ENCODE peak calls at places on chromosomes 11 and 22, in five cellular contexts. Z is HCT116, W is ovary, H is gastrocnemius medialis, I is suprapubic skin. Q is an unnamed sample.

GRCh38 chr11:31160504-31161422 is 208.8 kb downstream of the DCDC1 start:
- DNase-seq in I (no peak), W (no peak), Z (peak; percentile 18), H (no peak), Q (no peak)

GRCh38 chr11:132448334-132448995 is 1078.0 kb downstream of the NTM start:
- DNase-seq in I (no peak), H (no peak), Z (no peak), W (no peak), Q (no peak)

GRCh38 chr22:42720263-42721044 is at the start of gene A4GALT:
- DNase-seq in Z (no peak), I (no peak), H (no peak), W (no peak), Q (no peak)

GRCh38 chr11:133901316-133901715 is 55.5 kb downstream of the IGSF9B start:
- DNase-seq in I (peak; percentile 39), Z (no peak), W (no peak), H (no peak), Q (no peak)

GRCh38 chr11:19275496-19275895 is 34.8 kb upstream of the E2F8 start:
- DNase-seq in H (no peak), W (no peak), Z (no peak), I (no peak), Q (no peak)

GRCh38 chr11:22566293-22566692 is 59.3 kb downstream of the FANCF start:
- DNase-seq in Z (no peak), I (no peak), W (no peak), H (no peak), Q (no peak)

GRCh38 chr22:28935713-28936112 is 52.3 kb downstream of the ZNRF3 start:
- DNase-seq in W (no peak), H (no peak), Z (no peak), I (no peak), Q (no peak)

GRCh38 chr11:107018274-107018901 is at the start of gene GUCY1A2:
- DNase-seq in H (no peak), Z (no peak), W (peak; percentile 41), I (no peak), Q (no peak)

GRCh38 chr11:65391007-65391406 is 4.6 kb downstream of the FRMD8 start:
- DNase-seq in H (no peak), Z (no peak), I (no peak), W (no peak), Q (no peak)

GRCh38 chr11:69292221-69292648 is 1.7 kb upstream of the MYEOV start:
- DNase-seq in Z (no peak), W (no peak), I (no peak), H (no peak), Q (no peak)

GRCh38 chr11:135027461-135027860 is 615.4 kb upstream of the B3GAT1 start:
- DNase-seq in I (no peak), H (no peak), W (no peak), Z (no peak), Q (no peak)

GRCh38 chr11:66857234-66857926 is 516 bp downstream of the LRFN4 start:
- DNase-seq in W (peak; percentile 52), I (peak; percentile 62), Z (no peak), H (no peak), Q (no peak)

GRCh38 chr11:65553301-65554001 is 4.7 kb downstream of the LTBP3 start:
- DNase-seq in W (no peak), Z (no peak), I (no peak), H (no peak), Q (no peak)

DNA sequence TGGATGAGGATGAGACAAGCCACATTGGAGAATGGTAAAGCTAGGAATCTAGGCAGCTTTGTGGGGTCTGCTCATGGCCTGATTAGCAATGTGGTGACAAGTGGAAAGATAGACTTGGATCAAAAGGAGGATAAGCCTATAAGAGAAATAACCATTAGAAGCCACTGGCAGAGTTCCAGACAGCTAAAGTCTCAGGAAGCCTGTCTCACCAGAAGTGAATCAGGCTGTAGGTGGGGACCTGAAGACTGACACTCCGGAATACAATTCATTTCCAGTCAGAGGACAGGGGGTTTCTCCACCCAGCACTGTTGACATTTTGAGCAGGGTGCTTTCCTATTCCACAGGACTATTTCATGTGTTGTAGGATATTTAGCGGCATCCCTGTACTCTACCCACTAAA is 129.7 kb downstream of the ARHGAP42 start:
- DNase-seq in Z (no peak), H (no peak), W (no peak), I (no peak), Q (no peak)
- H3K9me3 ChIP-seq in Z (no peaks in the 10 kb centered on the region), H (no peaks in the 10 kb centered on the region), W (no peaks in the 10 kb centered on the region), I (no peaks in the 10 kb centered on the region), Q (no peaks in the 10 kb centered on the region)

GRCh38 chr22:38872831-38873248 is 824 bp upstream of the CBX6 start:
- DNase-seq in Z (no peak), I (peak; percentile 82), W (peak; percentile 87), H (peak; percentile 38), Q (no peak)

GRCh38 chr22:38873469-38874411 is 1.7 kb upstream of the CBX6 start:
- DNase-seq in Z (no peak), H (no peak), W (no peak), I (no peak), Q (no peak)

GRCh38 chr22:38870791-38871359 is 1.1 kb downstream of the CBX6 start:
- DNase-seq in W (no peak), Z (no peak), H (no peak), I (peak; percentile 59), Q (no peak)

GRCh38 chr22:38871360-38872171 is 450 bp downstream of the CBX6 start:
- DNase-seq in W (peak; percentile 63), I (peak; percentile 69), H (no peak), Z (no peak), Q (no peak)

GRCh38 chr22:38872172-38872830 is at the start of gene CBX6:
- DNase-seq in I (peak; percentile 96), W (peak; percentile 99), Z (peak; percentile 78), H (peak; percentile 91), Q (peak; percentile 58)
- TF ChIP-seq POLR2A in I (peak; percentile 41), W (peak; percentile 43), Z (no peak), H (peak; percentile 79), Q (no peak)

GRCh38 chr22:26651840-26652239 is 5.5 kb upstream of the MIAT start:
- DNase-seq in H (no peak), I (no peak), Z (no peak), W (no peak), Q (no peak)

GRCh38 chr22:26648761-26649363 is 8.5 kb upstream of the MIAT start:
- DNase-seq in W (no peak), Z (no peak), I (no peak), H (no peak), Q (no peak)

GRCh38 chr22:26646158-26646557 is 11.2 kb upstream of the MIAT start:
- DNase-seq in H (no peak), Z (no peak), I (no peak), W (no peak), Q (no peak)

GRCh38 chr22:26650722-26651421 is 6.5 kb upstream of the MIAT start:
- DNase-seq in W (no peak), I (no peak), Z (no peak), H (no peak), Q (no peak)

DNA sequence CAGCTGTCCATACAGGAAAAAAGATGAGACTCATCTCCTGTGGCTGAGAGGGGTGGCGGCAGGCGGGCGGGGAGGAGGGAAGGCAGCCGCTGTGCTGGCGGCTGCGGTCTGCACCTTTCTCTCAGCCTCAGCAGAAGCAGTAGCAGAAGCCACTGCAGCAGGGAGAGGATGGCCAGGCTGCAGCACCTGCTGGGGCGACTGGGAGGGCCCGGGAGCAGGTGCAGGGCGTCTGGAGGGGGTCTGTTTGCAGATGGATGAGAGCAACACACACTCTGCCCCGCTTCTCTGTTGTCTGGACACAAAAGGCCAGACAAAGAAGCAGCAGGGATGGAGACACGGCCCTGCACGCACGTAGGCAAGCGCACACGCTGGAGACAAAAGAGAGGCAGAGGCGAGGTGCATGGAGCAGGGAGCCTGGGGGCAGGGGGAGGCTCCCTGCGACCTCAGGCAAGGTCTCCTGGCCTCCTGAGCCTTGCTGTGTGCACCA is 9.3 kb upstream of the MIAT start:
- DNase-seq in H (no peak), W (no peak), Z (no peak), I (no peak), Q (no peak)
- H3K27me3 ChIP-seq in H (no peaks in the 10 kb centered on the region), W (no peaks in the 10 kb centered on the region), Z (peaks cover 5% of the 10 kb centered on the region), I (peaks cover 32% of the 10 kb centered on the region), Q (no peaks in the 10 kb centered on the region)

DNA sequence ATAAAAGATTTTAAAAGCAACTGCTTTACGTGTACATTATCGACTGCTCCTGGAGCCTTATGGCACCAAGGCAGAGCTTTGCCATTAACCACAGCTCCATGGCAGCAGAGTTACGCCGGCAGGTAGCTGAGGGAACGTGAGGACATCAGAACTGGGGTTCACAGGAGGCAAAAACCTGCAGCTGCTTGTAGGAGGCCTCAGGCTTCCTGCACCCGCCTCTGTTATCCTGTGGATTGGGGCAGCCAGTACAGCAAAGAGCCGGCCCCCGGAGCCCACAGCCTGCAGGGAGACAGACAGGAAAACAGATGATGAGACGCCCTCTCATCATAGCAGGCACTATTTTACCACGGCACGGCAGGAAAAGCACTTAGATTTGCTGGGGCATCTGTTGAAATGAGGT is 870.2 kb downstream of the TBC1D22A start:
- DNase-seq in H (no peak), Z (no peak), I (no peak), W (peak; percentile 8), Q (no peak)
- H3K9me3 ChIP-seq in H (no peaks in the 10 kb centered on the region), Z (peaks cover 8% of the 10 kb centered on the region), I (no peaks in the 10 kb centered on the region), W (no peaks in the 10 kb centered on the region), Q (no peaks in the 10 kb centered on the region)

GRCh38 chr11:299081-299891 is at the start of gene IFITM5:
- DNase-seq in H (no peak), W (peak; percentile 42), I (peak; percentile 60), Z (no peak), Q (no peak)

GRCh38 chr11:296206-296975 is 2.9 kb downstream of the IFITM5 start:
- DNase-seq in H (no peak), W (peak; percentile 37), I (peak; percentile 67), Z (no peak), Q (no peak)

GRCh38 chr11:296976-297665 is 2.2 kb downstream of the IFITM5 start:
- DNase-seq in I (no peak), Z (no peak), H (no peak), W (peak; percentile 38), Q (no peak)

GRCh38 chr11:298406-299065 is 790 bp downstream of the IFITM5 start:
- DNase-seq in H (no peak), Z (no peak), W (peak; percentile 34), I (peak; percentile 70), Q (no peak)

DNA sequence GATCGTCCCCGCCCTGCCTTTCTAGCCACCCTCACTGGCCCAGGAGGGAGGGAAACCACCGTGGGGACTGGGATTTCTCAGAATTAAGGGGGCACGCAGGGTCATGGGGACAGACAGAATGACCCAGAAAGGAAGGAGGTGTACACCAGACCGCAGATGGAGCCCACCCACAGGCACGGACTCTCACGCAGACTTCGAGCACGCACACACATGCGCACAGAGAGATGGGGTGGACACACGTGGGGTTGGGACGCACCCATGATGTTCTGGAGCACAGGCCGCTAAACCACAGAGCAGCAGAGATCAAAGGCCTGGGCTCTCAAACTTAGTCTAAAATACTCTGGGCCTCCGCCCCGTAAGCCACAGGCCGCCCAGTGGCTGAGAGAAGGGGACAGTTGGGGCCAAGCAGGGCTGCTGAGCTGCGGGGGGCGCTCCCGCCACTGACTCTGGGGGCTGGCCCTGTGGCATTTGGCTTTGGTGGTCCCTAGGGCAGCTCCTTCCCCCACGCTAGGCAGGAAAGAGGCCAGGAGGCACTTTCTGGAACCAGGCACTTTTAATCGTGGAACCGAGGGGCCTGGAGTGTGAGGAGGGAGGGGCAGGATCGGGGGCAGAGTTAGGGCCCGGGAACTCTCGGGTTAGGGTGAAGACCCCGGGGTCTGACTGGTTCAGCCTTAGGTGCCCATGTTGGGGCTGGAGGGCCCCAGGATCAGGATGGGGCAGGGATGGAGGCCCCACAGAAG is 1.5 kb downstream of the IFITM5 start:
- DNase-seq in Z (no peak), H (no peak), I (peak; percentile 79), W (peak; percentile 36), Q (no peak)
- TF ChIP-seq POLR2A in Z (no peak), H (no peak), I (no peak), W (no peak), Q (no peak)